ENCODE peak calls at places on chromosomes 7 and 10, in nine cellular contexts. I, J, W, V, S, M, Y, D and K are unnamed samples.

GRCh38 chr10:74067373-74068370 is 69.8 kb downstream of the VCL start:
- DNase-seq in V (no peak), S (no peak), M (no peak), W (no peak), D (no peak), J (no peak), I (no peak), Y (no peak), K (no peak)

GRCh38 chr10:129759214-129760002 is 204.7 kb downstream of the EBF3 start:
- DNase-seq in V (peak), J (no peak), I (peak), D (no peak), Y (no peak), W (no peak), M (no peak), S (peak), K (no peak)

GRCh38 chr7:5420108-5420840 is 3.4 kb downstream of the TNRC18 start:
- DNase-seq in D (no peak), W (peak), M (no peak), J (no peak), Y (no peak), S (no peak), V (peak), I (no peak), K (peak)

GRCh38 chr10:124123141-124123540 is 29.7 kb upstream of the CHST15 start:
- DNase-seq in V (no peak), S (no peak), J (peak), W (no peak), D (no peak), Y (no peak), I (no peak), M (no peak), K (no peak)

GRCh38 chr10:87844837-87845623 is 18.3 kb downstream of the KLLN start:
- DNase-seq in V (no peak), I (no peak), W (no peak), M (no peak), D (no peak), Y (no peak), S (no peak), J (no peak), K (no peak)

GRCh38 chr7:50085344-50085743 is 7.7 kb downstream of the ZPBP start:
- DNase-seq in D (no peak), Y (no peak), S (no peak), J (no peak), M (no peak), W (no peak), I (no peak), V (no peak), K (no peak)

GRCh38 chr10:117250409-117250808 is 9.5 kb downstream of the SLC18A2 start:
- DNase-seq in M (no peak), J (no peak), I (no peak), Y (no peak), V (no peak), W (no peak), D (no peak), S (no peak), K (no peak)

GRCh38 chr10:63083904-63084689 is 49.0 kb upstream of the NRBF2 start:
- DNase-seq in Y (peak), M (peak), S (peak), V (peak), J (peak), I (peak), W (no peak), D (peak), K (peak)

GRCh38 chr10:98456688-98457482 is 10.2 kb upstream of the HPS1 start:
- DNase-seq in S (no peak), W (no peak), Y (no peak), I (no peak), V (no peak), J (no peak), M (no peak), D (no peak), K (no peak)

GRCh38 chr7:37784015-37784414 is 64.4 kb upstream of the NME8 start:
- DNase-seq in Y (no peak), V (no peak), S (no peak), D (no peak), M (no peak), W (no peak), J (no peak), I (no peak), K (no peak)

GRCh38 chr10:95881316-95881715 is 26.5 kb upstream of the CC2D2B start:
- DNase-seq in D (peak), I (no peak), J (no peak), V (no peak), Y (no peak), M (no peak), W (no peak), S (no peak), K (no peak)

GRCh38 chr10:11468126-11468742 is 143.2 kb downstream of the USP6NL start:
- DNase-seq in S (no peak), I (no peak), M (no peak), J (no peak), Y (no peak), V (no peak), D (no peak), W (no peak), K (no peak)

GRCh38 chr7:69754476-69754875 is 156.2 kb downstream of the AUTS2 start:
- DNase-seq in I (no peak), D (no peak), V (no peak), M (no peak), S (no peak), W (no peak), J (no peak), Y (no peak), K (no peak)

GRCh38 chr10:94115725-94116124 is 122.0 kb downstream of the PLCE1 start:
- DNase-seq in J (no peak), Y (no peak), W (no peak), V (no peak), S (no peak), I (no peak), M (no peak), D (peak), K (no peak)

GRCh38 chr10:67115972-67116371 is 190.1 kb downstream of the LRRTM3 start:
- DNase-seq in S (no peak), V (no peak), W (no peak), J (no peak), D (no peak), I (no peak), Y (no peak), M (no peak), K (no peak)

GRCh38 chr10:75967491-75967890 is 536.1 kb downstream of the LRMDA start:
- DNase-seq in S (peak), V (no peak), Y (no peak), J (no peak), W (no peak), D (no peak), I (no peak), M (no peak), K (no peak)

GRCh38 chr10:5148678-5149032 is 36.3 kb downstream of the AKR1C8 start:
- DNase-seq in S (no peak), J (no peak), V (no peak), I (no peak), Y (no peak), D (no peak), M (no peak), W (no peak), K (no peak)

GRCh38 chr10:3924344-3924743 is 139.3 kb upstream of the KLF6 start:
- DNase-seq in D (peak), M (peak), V (no peak), W (no peak), Y (no peak), I (no peak), S (no peak), J (no peak), K (no peak)